ENCODE peak calls at places on chromosomes 5 and 9, in seven cellular contexts. D is left ventricle myocardium inferior; Z is tibial artery; A is lung; P is mesothelial cell of epicardium; Q is CD8-positive, alpha-beta T cell; L is fibroblast of lung. I is an unnamed sample.

GRCh38 chr5:1003296-1003937 is 5.2 kb upstream of the NKD2 start:
- DNase-seq in D (peak; percentile 19), Z (peak; percentile 16), A (peak; percentile 42), P (peak; percentile 49), Q (no peak), L (peak; percentile 34), I (no peak)

GRCh38 chr9:5364294-5364990 is 24.8 kb upstream of the RLN1 start:
- DNase-seq in D (no peak), Z (no peak), A (no peak), P (no peak), Q (no peak), L (peak; percentile 21), I (peak; percentile 34)

GRCh38 chr5:160508780-160509361 is 87.2 kb downstream of the PTTG1 start:
- DNase-seq in D (no peak), Z (peak; percentile 43), A (peak; percentile 51), P (peak; percentile 62), Q (peak; percentile 62), L (peak; percentile 89), I (peak; percentile 72)

GRCh38 chr5:173659423-173659822 is 43.0 kb upstream of the BOD1 start:
- DNase-seq in D (no peak), Z (no peak), A (no peak), P (no peak), Q (no peak), L (no peak), I (no peak)

GRCh38 chr5:21701317-21701716 is 1151.8 kb downstream of the CDH12 start:
- DNase-seq in D (no peak), Z (no peak), A (no peak), P (no peak), Q (no peak), L (no peak), I (no peak)

GRCh38 chr9:95018099-95018927 is 291.8 kb downstream of the AOPEP start:
- DNase-seq in D (peak; percentile 34), Z (no peak), A (no peak), P (no peak), Q (no peak), L (peak; percentile 97), I (peak; percentile 42)

GRCh38 chr5:122202952-122203351 is 73.6 kb downstream of the ZNF474 start:
- DNase-seq in D (no peak), Z (no peak), A (no peak), P (no peak), Q (no peak), L (peak; percentile 78), I (no peak)

GRCh38 chr9:101472891-101473290 is 37.3 kb upstream of the ALDOB start:
- DNase-seq in D (no peak), Z (no peak), A (no peak), P (no peak), Q (no peak), L (no peak), I (no peak)

DNA sequence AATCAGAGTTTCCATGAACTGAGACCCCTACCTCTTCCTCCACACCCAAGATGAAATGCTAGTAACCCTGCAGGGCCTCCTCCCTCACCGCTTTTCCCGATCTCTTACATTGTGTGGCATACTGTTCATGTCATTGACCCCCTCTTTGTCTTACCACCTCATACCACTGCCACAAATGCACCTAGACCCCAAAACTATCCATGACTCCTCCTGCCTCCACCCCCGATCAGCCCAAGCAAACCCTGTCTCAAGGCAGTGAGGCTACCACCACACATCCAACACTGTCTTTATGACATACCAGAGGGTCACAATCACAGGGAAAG is 55.7 kb downstream of the PLAC8L1 start:
- DNase-seq in D (no peak), Z (no peak), A (no peak), P (no peak), Q (no peak), L (no peak), I (no peak)
- TF ChIP-seq CTCF in D (peak; percentile 6), Z (no peak), A (no peak), P (peak; percentile 37), Q (no peak), L (no peak), I (no peak)

GRCh38 chr5:10594591-10595210 is 30.8 kb downstream of the ANKRD33B start:
- DNase-seq in D (no peak), Z (no peak), A (no peak), P (peak; percentile 51), Q (no peak), L (peak; percentile 79), I (no peak)
- TF ChIP-seq CTCF in D (no peak), Z (no peak), A (no peak), P (no peak), Q (no peak), L (no peak), I (no peak)

DNA sequence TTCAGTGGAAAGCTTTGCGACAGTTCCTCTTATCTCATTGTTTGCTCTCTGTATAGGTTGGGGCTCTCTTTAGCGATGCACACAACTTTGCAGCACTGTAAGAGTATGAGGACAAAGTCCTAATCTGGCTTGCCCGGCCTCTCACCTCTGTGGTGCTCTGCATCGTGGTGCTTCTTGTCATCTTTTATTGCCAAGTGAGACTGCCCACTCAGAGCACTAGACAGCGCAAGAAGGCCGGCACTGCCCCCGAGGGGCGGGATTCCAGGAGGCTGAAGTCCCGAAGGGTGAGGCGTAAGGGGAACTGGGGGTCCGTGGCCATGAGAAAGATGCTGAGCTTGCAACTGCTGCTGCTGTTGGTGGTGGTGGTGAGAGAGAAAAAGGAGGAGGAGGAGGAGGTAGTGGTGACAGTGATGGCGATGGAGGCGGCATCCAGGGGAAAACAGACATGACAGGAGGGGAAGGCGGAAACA is 55.4 kb downstream of the TLE1 start:
- DNase-seq in D (no peak), Z (no peak), A (no peak), P (no peak), Q (no peak), L (no peak), I (no peak)
- TF ChIP-seq CTCF in D (no peak), Z (no peak), A (no peak), P (no peak), Q (no peak), L (no peak), I (no peak)

GRCh38 chr5:74272831-74273545 is 367.5 kb downstream of the ENC1 start:
- DNase-seq in D (no peak), Z (no peak), A (no peak), P (no peak), Q (no peak), L (peak; percentile 88), I (no peak)
- TF ChIP-seq CTCF in D (no peak), Z (no peak), A (no peak), P (no peak), Q (no peak), L (no peak), I (no peak)

GRCh38 chr9:10366171-10366779 is 246.5 kb downstream of the PTPRD start:
- DNase-seq in D (no peak), Z (no peak), A (no peak), P (no peak), Q (no peak), L (peak; percentile 8), I (peak; percentile 19)
- TF ChIP-seq CTCF in D (peak; percentile 62), Z (peak; percentile 32), A (no peak), P (peak; percentile 62), Q (no peak), L (peak; percentile 65), I (peak; percentile 26)

GRCh38 chr5:151157426-151158286 is at the start of gene ANXA6:
- DNase-seq in D (peak; percentile 91), Z (peak; percentile 87), A (peak; percentile 83), P (peak; percentile 80), Q (peak; percentile 60), L (peak; percentile 80), I (peak; percentile 80)

GRCh38 chr5:151158287-151158661 is 695 bp upstream of the ANXA6 start:
- DNase-seq in D (no peak), Z (no peak), A (no peak), P (no peak), Q (no peak), L (peak; percentile 63), I (peak; percentile 53)

GRCh38 chr5:151155149-151155776 is 2.3 kb downstream of the ANXA6 start:
- DNase-seq in D (no peak), Z (no peak), A (no peak), P (no peak), Q (peak; percentile 53), L (peak; percentile 33), I (peak; percentile 44)

GRCh38 chr5:151155777-151156731 is 1.5 kb downstream of the ANXA6 start:
- DNase-seq in D (no peak), Z (no peak), A (no peak), P (no peak), Q (no peak), L (peak; percentile 72), I (peak; percentile 51)

GRCh38 chr5:151156732-151157402 is 712 bp downstream of the ANXA6 start:
- DNase-seq in D (no peak), Z (no peak), A (no peak), P (no peak), Q (peak; percentile 33), L (peak; percentile 35), I (peak; percentile 56)
- TF ChIP-seq CTCF in D (peak; percentile 9), Z (no peak), A (no peak), P (no peak), Q (no peak), L (peak; percentile 7), I (no peak)